ENCODE peak calls at places on chromosomes 6 and 20, in seven cellular contexts. E, V, K, G, R, A and W are unnamed samples.

GRCh38 chr6:37518116-37518515 is 18.4 kb upstream of the CCDC167 start:
- DNase-seq in E (no peak), V (no peak), K (no peak), G (no peak), R (no peak), A (peak; percentile 73), W (no peak)

GRCh38 chr20:50560867-50561266 is 50.7 kb downstream of the PTPN1 start:
- DNase-seq in E (peak; percentile 55), V (no peak), K (no peak), G (no peak), R (no peak), A (no peak), W (no peak)

GRCh38 chr6:31727717-31728671 is 1.1 kb downstream of the DDAH2 start:
- DNase-seq in E (no peak), V (no peak), K (no peak), G (no peak), R (no peak), A (peak; percentile 87), W (no peak)

GRCh38 chr6:13712485-13712990 is 903 bp upstream of the RANBP9 start:
- DNase-seq in E (no peak), V (peak; percentile 21), K (no peak), G (no peak), R (no peak), A (no peak), W (no peak)

GRCh38 chr6:24257282-24257681 is 100.6 kb downstream of the DCDC2 start:
- DNase-seq in E (no peak), V (no peak), K (peak; percentile 67), G (no peak), R (no peak), A (no peak), W (no peak)

GRCh38 chr6:15996030-15996429 is 132.9 kb upstream of the MYLIP start:
- DNase-seq in E (no peak), V (no peak), K (no peak), G (no peak), R (no peak), A (no peak), W (no peak)

GRCh38 chr6:41373919-41374617 is 38.7 kb downstream of the NCR2 start:
- DNase-seq in E (no peak), V (no peak), K (peak; percentile 85), G (no peak), R (peak; percentile 46), A (no peak), W (no peak)

GRCh38 chr6:167225903-167226508 is 65.1 kb upstream of the UNC93A start:
- DNase-seq in E (no peak), V (no peak), K (peak; percentile 51), G (no peak), R (no peak), A (no peak), W (no peak)

GRCh38 chr6:31114540-31114876 is at the start of gene PSORS1C1:
- DNase-seq in E (peak; percentile 90), V (peak; percentile 95), K (peak; percentile 24), G (peak; percentile 77), R (no peak), A (peak; percentile 63), W (no peak)

GRCh38 chr6:33628401-33628964 is 7.4 kb downstream of the ITPR3 start:
- DNase-seq in E (no peak), V (no peak), K (no peak), G (no peak), R (no peak), A (no peak), W (no peak)

GRCh38 chr6:148293181-148293995 is 49.2 kb upstream of the SASH1 start:
- DNase-seq in E (no peak), V (peak; percentile 26), K (no peak), G (peak; percentile 19), R (no peak), A (no peak), W (no peak)

GRCh38 chr6:170234419-170234818 is 56.5 kb downstream of the DLL1 start:
- DNase-seq in E (no peak), V (no peak), K (no peak), G (no peak), R (no peak), A (no peak), W (no peak)

GRCh38 chr6:136718486-136718885 is 73.8 kb downstream of the MAP3K5 start:
- DNase-seq in E (no peak), V (no peak), K (no peak), G (no peak), R (no peak), A (no peak), W (no peak)

GRCh38 chr20:20435453-20435852 is 67.5 kb downstream of the INSM1 start:
- DNase-seq in E (no peak), V (no peak), K (peak; percentile 48), G (no peak), R (no peak), A (no peak), W (no peak)

GRCh38 chr6:151289399-151290007 is 49.7 kb downstream of the AKAP12 start:
- DNase-seq in E (no peak), V (no peak), K (no peak), G (no peak), R (no peak), A (no peak), W (no peak)

GRCh38 chr6:151286192-151286591 is 46.4 kb downstream of the AKAP12 start:
- DNase-seq in E (no peak), V (peak; percentile 14), K (no peak), G (peak; percentile 18), R (no peak), A (no peak), W (no peak)

GRCh38 chr6:151291145-151292055 is 51.6 kb downstream of the AKAP12 start:
- DNase-seq in E (peak; percentile 87), V (peak; percentile 96), K (no peak), G (peak; percentile 34), R (peak; percentile 43), A (no peak), W (no peak)

GRCh38 chr6:151285121-151285520 is 45.4 kb downstream of the AKAP12 start:
- DNase-seq in E (no peak), V (peak; percentile 80), K (no peak), G (peak; percentile 40), R (no peak), A (no peak), W (no peak)

GRCh38 chr6:151288711-151289398 is 49.1 kb downstream of the AKAP12 start:
- DNase-seq in E (no peak), V (no peak), K (no peak), G (no peak), R (no peak), A (no peak), W (no peak)
- H3K4me3 ChIP-seq in E (no peak overlapping the region), V (no peak overlapping the region), K (no peak overlapping the region), G (no peak overlapping the region), R (no peak overlapping the region), A (no peak overlapping the region), W (no peak overlapping the region)

DNA sequence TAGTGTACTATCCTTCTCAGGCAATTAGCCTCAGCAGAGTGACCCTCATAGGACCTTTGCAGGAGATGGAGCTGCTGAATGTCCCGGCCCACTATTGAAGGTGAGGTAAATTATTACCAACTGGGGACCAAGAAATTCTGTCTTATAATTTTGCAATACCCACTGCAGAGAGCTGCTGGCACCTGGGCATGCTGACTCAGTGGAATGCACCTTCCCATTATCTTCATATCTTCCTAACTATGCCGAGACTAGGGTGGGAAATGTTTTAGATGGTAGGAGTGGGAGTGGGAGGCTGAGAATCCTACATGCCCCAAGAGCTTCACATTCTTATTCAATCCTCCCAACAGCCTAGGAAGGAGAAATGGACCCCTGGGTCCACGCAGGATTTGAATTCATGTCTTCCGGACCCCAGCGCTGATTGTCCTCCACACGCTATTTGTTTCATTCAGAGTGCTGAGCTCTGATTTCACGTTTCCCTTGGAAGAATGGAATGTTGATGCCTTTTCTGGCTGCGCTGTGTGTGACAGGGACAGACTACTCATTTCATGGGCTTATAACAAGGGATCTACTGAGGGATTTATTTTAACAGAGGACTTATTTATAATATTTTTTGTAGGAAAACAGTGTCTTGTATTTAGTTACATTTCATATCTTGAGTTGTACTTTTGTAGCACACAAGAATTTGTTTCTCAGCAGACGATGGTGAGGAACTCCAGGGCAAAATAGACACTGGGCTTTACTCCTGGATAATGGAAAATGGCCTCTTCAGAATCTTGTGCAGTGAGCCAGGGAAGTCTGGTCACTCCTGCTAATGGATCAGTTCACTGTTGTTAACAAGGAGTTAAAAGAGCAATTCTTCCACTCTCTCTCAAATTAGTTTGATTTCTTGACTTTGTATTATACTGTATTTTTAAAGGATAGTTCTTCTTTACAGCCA is 66.4 kb downstream of the FYN start:
- DNase-seq in E (no peak), V (no peak), K (no peak), G (no peak), R (no peak), A (no peak), W (no peak)
- H3K4me1 ChIP-seq in E (no peaks in the 10 kb centered on the region), V (peaks cover 27% of the 10 kb centered on the region), K (no peaks in the 10 kb centered on the region), G (peaks cover 34% of the 10 kb centered on the region), R (no peaks in the 10 kb centered on the region), A (peaks cover 25% of the 10 kb centered on the region), W (no peaks in the 10 kb centered on the region)

DNA sequence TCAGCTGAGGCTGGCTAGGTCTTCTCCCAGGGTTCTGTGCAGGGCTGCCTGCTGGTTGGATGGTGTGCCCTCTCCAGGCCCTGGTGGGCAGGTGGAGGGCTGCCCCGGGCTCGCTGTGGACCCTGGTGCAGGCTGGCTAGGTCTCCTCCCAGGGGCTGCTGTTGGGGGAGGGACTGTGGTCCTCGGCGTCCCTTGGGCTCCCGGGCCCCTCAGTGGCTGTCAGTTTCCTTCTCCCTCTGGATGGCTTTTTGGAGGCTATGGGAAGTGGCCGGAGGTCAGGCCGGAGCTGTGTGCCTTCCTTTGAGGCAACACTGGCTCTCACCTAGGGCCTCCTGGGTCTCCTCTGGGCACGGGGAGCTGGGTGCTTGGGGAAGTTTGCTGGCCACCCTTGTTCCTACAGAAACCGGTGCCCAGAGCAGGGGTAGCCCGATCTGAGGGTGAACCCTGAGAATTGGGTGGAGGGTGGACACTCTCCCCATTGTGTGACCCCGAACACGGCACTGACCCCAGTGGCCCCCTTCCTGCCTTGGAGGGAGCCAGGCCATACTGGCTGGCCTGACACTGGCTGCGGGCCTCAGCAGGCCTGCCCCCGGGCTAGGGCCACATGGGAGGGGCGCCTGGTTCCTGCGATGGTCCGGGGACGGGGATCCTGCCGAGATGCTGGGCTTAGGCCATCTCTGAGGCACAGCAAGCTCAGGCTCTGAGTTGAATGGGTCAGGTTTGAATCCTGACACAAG is 3.8 kb upstream of the CABLES2 start:
- DNase-seq in E (no peak), V (no peak), K (no peak), G (no peak), R (no peak), A (no peak), W (no peak)
- H3K27ac ChIP-seq in E (no peak overlapping the region), V (no peak overlapping the region), K (no peak overlapping the region), G (no peak overlapping the region), R (no peak overlapping the region), A (no peak overlapping the region), W (no peak overlapping the region)

GRCh38 chr6:82687855-82688254 is 324.2 kb downstream of the TPBG start:
- DNase-seq in E (no peak), V (no peak), K (peak; percentile 46), G (no peak), R (no peak), A (no peak), W (no peak)
- H3K4me3 ChIP-seq in E (no peak overlapping the region), V (no peak overlapping the region), K (no peak overlapping the region), G (no peak overlapping the region), R (no peak overlapping the region), A (no peak overlapping the region), W (no peak overlapping the region)

GRCh38 chr6:155272353-155273222 is 8.8 kb downstream of the CLDN20 start:
- DNase-seq in E (no peak), V (peak; percentile 35), K (no peak), G (no peak), R (no peak), A (no peak), W (no peak)
- H3K4me1 ChIP-seq in E (no peaks in the 10 kb centered on the region), V (peaks cover 17% of the 10 kb centered on the region), K (peaks cover 22% of the 10 kb centered on the region), G (peaks cover 24% of the 10 kb centered on the region), R (peaks cover 5% of the 10 kb centered on the region), A (no peaks in the 10 kb centered on the region), W (no peaks in the 10 kb centered on the region)